ENCODE peak calls at places on chromosomes 7 and 10, in seven cellular contexts. K, D, E, J, F, W and V are unnamed samples.

GRCh38 chr10:131170042-131170983 is 141.2 kb downstream of the TCERG1L start:
- DNase-seq in E (no peak), J (no peak), K (no peak), F (peak), W (no peak), D (peak), V (no peak)

GRCh38 chr7:130277763-130278643 is 11.3 kb downstream of the CPA2 start:
- DNase-seq in W (peak), J (no peak), K (peak), F (no peak), D (no peak), E (peak), V (peak)

GRCh38 chr7:89780291-89780690 is 374.0 kb upstream of the STEAP1 start:
- DNase-seq in D (no peak), K (no peak), W (no peak), J (no peak), F (peak), E (no peak), V (no peak)

GRCh38 chr10:48411510-48411909 is 105.0 kb downstream of the MAPK8 start:
- DNase-seq in K (no peak), E (no peak), F (no peak), J (no peak), D (no peak), W (no peak), V (no peak)

GRCh38 chr10:110500515-110500905 is 2.8 kb downstream of the DUSP5 start:
- DNase-seq in F (peak), W (no peak), J (no peak), E (peak), K (peak), D (no peak), V (no peak)

GRCh38 chr7:12239821-12240220 is 28.7 kb downstream of the TMEM106B start:
- DNase-seq in D (no peak), K (no peak), F (no peak), E (no peak), W (no peak), J (no peak), V (no peak)

GRCh38 chr10:123480344-123480743 is 185.8 kb upstream of the GPR26 start:
- DNase-seq in D (no peak), K (no peak), W (no peak), E (no peak), J (no peak), F (no peak), V (no peak)

GRCh38 chr10:28444031-28444430 is 88.9 kb upstream of the WAC start:
- DNase-seq in K (no peak), J (no peak), E (no peak), W (no peak), D (no peak), F (no peak), V (no peak)

GRCh38 chr7:71752171-71752935 is 620.4 kb downstream of the GALNT17 start:
- DNase-seq in W (peak), J (no peak), F (peak), D (no peak), E (no peak), K (peak), V (peak)

GRCh38 chr10:87635498-87636312 is 24.0 kb upstream of the PAPSS2 start:
- DNase-seq in W (peak), F (no peak), E (peak), K (peak), J (no peak), D (no peak), V (no peak)

GRCh38 chr10:89302628-89303027 is 782 bp downstream of the IFIT2 start:
- DNase-seq in W (peak), E (no peak), D (no peak), K (no peak), F (no peak), J (no peak), V (no peak)

GRCh38 chr7:25949672-25950487 is 202.1 kb upstream of the NFE2L3 start:
- DNase-seq in J (no peak), F (peak), D (no peak), K (no peak), E (no peak), W (no peak), V (peak)

GRCh38 chr10:110821508-110821907 is 50.2 kb upstream of the PDCD4 start:
- DNase-seq in D (peak), W (no peak), K (no peak), E (no peak), F (no peak), J (no peak), V (no peak)

GRCh38 chr7:146831875-146832274 is 715.3 kb downstream of the CNTNAP2 start:
- DNase-seq in W (no peak), E (no peak), D (no peak), K (no peak), F (no peak), J (no peak), V (no peak)

GRCh38 chr10:30186371-30186875 is 127.0 kb upstream of the JCAD start:
- DNase-seq in K (no peak), W (peak), E (no peak), F (no peak), D (no peak), J (no peak), V (no peak)

GRCh38 chr10:101588879-101589278 is 758 bp downstream of the DPCD start:
- DNase-seq in E (peak), D (no peak), J (no peak), K (no peak), F (peak), W (peak), V (no peak)

GRCh38 chr7:104548861-104549260 is 220.5 kb downstream of the LHFPL3 start:
- DNase-seq in K (no peak), D (no peak), F (no peak), E (no peak), J (no peak), W (no peak), V (no peak)

GRCh38 chr7:81155654-81156373 is 237.0 kb upstream of the SEMA3C start:
- DNase-seq in W (no peak), E (no peak), K (peak), J (no peak), F (no peak), D (no peak), V (no peak)

GRCh38 chr7:99374121-99375064 is at the start of gene ARPC1B:
- DNase-seq in W (peak), J (peak), D (peak), K (peak), E (peak), F (peak), V (peak)

GRCh38 chr10:89651205-89651915 is 6.3 kb upstream of the PANK1 start:
- DNase-seq in K (no peak), E (no peak), J (no peak), D (no peak), F (no peak), W (no peak), V (no peak)

GRCh38 chr7:127844165-127844564 is 187.1 kb downstream of the LRRC4 start:
- DNase-seq in D (no peak), J (no peak), F (no peak), W (no peak), K (no peak), E (no peak), V (no peak)

GRCh38 chr10:14553434-14553833 is 221.3 kb downstream of the FAM107B start:
- DNase-seq in D (no peak), W (no peak), F (no peak), K (no peak), J (no peak), E (peak), V (no peak)

GRCh38 chr10:82969405-82969804 is 1094.4 kb downstream of the NRG3 start:
- DNase-seq in E (peak), K (peak), J (no peak), F (no peak), W (no peak), D (no peak), V (no peak)

GRCh38 chr10:101280511-101280910 is 51.2 kb upstream of the LBX1 start:
- DNase-seq in W (no peak), D (no peak), K (no peak), F (no peak), E (no peak), J (no peak), V (no peak)

GRCh38 chr10:125148576-125148975 is 11.8 kb downstream of the CTBP2 start:
- DNase-seq in K (no peak), F (no peak), J (no peak), E (no peak), W (no peak), D (no peak), V (no peak)

GRCh38 chr7:33471636-33472242 is 342.4 kb downstream of the BBS9 start:
- DNase-seq in J (no peak), W (no peak), D (no peak), F (no peak), E (no peak), K (no peak), V (no peak)

GRCh38 chr10:13803566-13804554 is 217.1 kb downstream of the PRPF18 start:
- DNase-seq in K (no peak), J (no peak), F (no peak), D (no peak), E (peak), W (no peak), V (no peak)

GRCh38 chr7:1028775-1029636 is 15.3 kb upstream of the GPR146 start:
- DNase-seq in K (peak), W (peak), E (peak), J (peak), D (peak), F (peak), V (peak)

GRCh38 chr7:2934211-2934731 is 90.2 kb upstream of the GNA12 start:
- DNase-seq in W (peak), F (peak), K (peak), E (peak), D (peak), J (no peak), V (no peak)

GRCh38 chr10:119377905-119378736 is 164.4 kb downstream of the RGS10 start:
- DNase-seq in E (no peak), W (no peak), J (no peak), K (no peak), F (peak), D (no peak), V (no peak)

GRCh38 chr7:12257582-12257981 is 46.5 kb downstream of the TMEM106B start:
- DNase-seq in W (no peak), D (no peak), J (no peak), E (peak), K (no peak), F (no peak), V (no peak)

GRCh38 chr10:103759100-103759781 is 96.1 kb downstream of the SH3PXD2A start:
- DNase-seq in K (peak), D (no peak), J (no peak), E (peak), W (no peak), F (no peak), V (no peak)

GRCh38 chr7:44750921-44751571 is 2.4 kb downstream of the ZMIZ2 start:
- DNase-seq in D (no peak), K (no peak), F (peak), J (peak), E (peak), W (peak), V (no peak)

GRCh38 chr7:140229591-140230516 is 53.1 kb upstream of the KDM7A start:
- DNase-seq in F (peak), K (no peak), J (peak), E (no peak), D (no peak), W (no peak), V (peak)

GRCh38 chr7:127881564-127881963 is 149.7 kb downstream of the LRRC4 start:
- DNase-seq in J (no peak), K (no peak), E (no peak), F (no peak), D (no peak), W (no peak), V (no peak)

GRCh38 chr7:21986101-21986500 is 40.4 kb upstream of the CDCA7L start:
- DNase-seq in J (no peak), D (no peak), F (no peak), W (no peak), K (no peak), E (no peak), V (no peak)

DNA sequence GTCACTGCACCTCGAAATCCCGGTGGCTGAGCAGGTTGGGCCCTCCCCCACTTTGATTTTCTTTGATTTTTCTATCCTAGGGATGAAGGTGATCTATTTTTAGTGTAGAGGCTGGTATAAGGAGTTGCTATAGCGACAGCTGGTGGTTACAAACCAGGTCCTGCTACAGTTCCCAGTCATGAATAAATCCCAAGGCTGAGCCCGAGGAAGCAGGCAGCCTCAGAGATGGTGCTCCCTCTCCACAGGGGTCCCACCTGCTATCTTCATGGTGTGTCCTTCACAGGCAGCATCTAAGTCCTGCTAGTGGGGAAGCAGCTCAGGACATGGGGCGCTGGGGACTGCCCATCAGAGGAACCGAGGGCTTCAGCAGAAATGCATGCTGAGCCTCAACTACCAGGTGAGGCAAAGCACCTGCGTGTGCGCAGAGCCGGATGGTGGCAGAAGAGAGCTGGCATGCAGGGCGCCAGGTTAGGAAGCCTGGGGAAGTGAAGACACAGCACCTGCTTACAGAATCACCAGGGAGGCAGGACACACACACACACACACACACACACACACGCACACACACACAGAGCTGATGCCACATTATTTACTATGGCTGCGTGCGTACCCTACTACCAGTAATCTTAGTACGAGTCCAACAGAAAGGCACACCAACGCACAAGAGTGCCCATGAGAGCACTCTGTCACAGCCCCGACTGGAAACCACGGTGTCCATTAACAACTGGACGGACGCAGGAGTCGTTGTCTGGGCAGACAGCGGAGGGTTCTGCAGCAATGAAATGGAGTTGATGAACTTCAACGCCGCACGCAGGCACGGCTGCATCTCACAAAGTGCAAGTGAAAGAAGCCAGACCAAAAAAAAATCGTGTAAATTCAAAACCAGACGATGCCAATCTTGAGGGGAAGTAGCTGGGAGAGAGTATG is 150.8 kb downstream of the PRKAG2 start:
- DNase-seq in J (no peak), F (peak), D (no peak), K (no peak), W (no peak), E (peak), V (no peak)
- TF ChIP-seq CTCF in J (no peak), F (peak), D (no peak), K (no peak), W (no peak), E (no peak), V (no peak)

GRCh38 chr7:134686782-134687181 is 40.1 kb downstream of the BPGM start:
- DNase-seq in E (peak), F (no peak), K (peak), W (no peak), D (no peak), J (no peak), V (no peak)
- TF ChIP-seq CTCF in E (peak), F (no peak), K (peak), W (peak), D (no peak), J (no peak), V (peak)

GRCh38 chr10:1169981-1170866 is 114.0 kb downstream of the WDR37 start:
- DNase-seq in J (no peak), D (no peak), K (no peak), W (no peak), F (no peak), E (no peak), V (no peak)
- TF ChIP-seq CTCF in J (no peak), D (no peak), K (no peak), W (no peak), F (no peak), E (no peak), V (no peak)

GRCh38 chr7:18706648-18707047 is 211.1 kb downstream of the HDAC9 start:
- DNase-seq in F (no peak), K (no peak), E (no peak), D (no peak), J (no peak), W (no peak), V (no peak)
- TF ChIP-seq CTCF in F (no peak), K (no peak), E (no peak), D (no peak), J (no peak), W (no peak), V (no peak)

GRCh38 chr10:98407017-98407743 is 7.8 kb downstream of the PYROXD2 start:
- DNase-seq in D (no peak), K (no peak), F (no peak), J (no peak), E (no peak), W (no peak), V (no peak)
- TF ChIP-seq CTCF in D (no peak), K (no peak), F (no peak), J (no peak), E (no peak), W (no peak), V (no peak)